ENCODE peak calls at places on chromosomes 3 and 15, in seven cellular contexts. One of them, this sample, is unnamed.

GRCh38 chr15:59687831-59688230 is 1.3 kb downstream of the BNIP2 start:
- DNase-seq in HuH-7: no peak
- DNase-seq in activated T-helper 1 cell treated with Interleukin-2 at 50 U/mL for 16 hours: no peak
- DNase-seq in neural progenitor cell: no peak
- DNase-seq in CD8-positive, alpha-beta memory T cell: peak
- DNase-seq in left cardiac atrium: no peak
- DNase-seq in RPMI8226: peak
- DNase-seq in this sample: no peak

GRCh38 chr3:123809597-123809996 is 74.5 kb downstream of the MYLK start:
- DNase-seq in HuH-7: no peak
- DNase-seq in activated T-helper 1 cell treated with Interleukin-2 at 50 U/mL for 16 hours: no peak
- DNase-seq in neural progenitor cell: no peak
- DNase-seq in CD8-positive, alpha-beta memory T cell: no peak
- DNase-seq in left cardiac atrium: no peak
- DNase-seq in RPMI8226: no peak
- DNase-seq in this sample: no peak

GRCh38 chr15:63111481-63111880 is 10.2 kb upstream of the LACTB start:
- DNase-seq in HuH-7: no peak
- DNase-seq in activated T-helper 1 cell treated with Interleukin-2 at 50 U/mL for 16 hours: no peak
- DNase-seq in neural progenitor cell: no peak
- DNase-seq in CD8-positive, alpha-beta memory T cell: no peak
- DNase-seq in left cardiac atrium: no peak
- DNase-seq in RPMI8226: no peak
- DNase-seq in this sample: no peak

GRCh38 chr3:107846282-107846852 is 244.5 kb downstream of the CD47 start:
- DNase-seq in HuH-7: peak
- DNase-seq in activated T-helper 1 cell treated with Interleukin-2 at 50 U/mL for 16 hours: no peak
- DNase-seq in neural progenitor cell: peak
- DNase-seq in CD8-positive, alpha-beta memory T cell: peak
- DNase-seq in left cardiac atrium: peak
- DNase-seq in RPMI8226: no peak
- DNase-seq in this sample: no peak

GRCh38 chr3:99896482-99896881 is 78.8 kb downstream of the CMSS1 start:
- DNase-seq in HuH-7: no peak
- DNase-seq in activated T-helper 1 cell treated with Interleukin-2 at 50 U/mL for 16 hours: no peak
- DNase-seq in neural progenitor cell: peak
- DNase-seq in CD8-positive, alpha-beta memory T cell: no peak
- DNase-seq in left cardiac atrium: no peak
- DNase-seq in RPMI8226: no peak
- DNase-seq in this sample: no peak

GRCh38 chr15:85667491-85668424 is 127.0 kb downstream of the KLHL25 start:
- DNase-seq in HuH-7: no peak
- DNase-seq in activated T-helper 1 cell treated with Interleukin-2 at 50 U/mL for 16 hours: peak
- DNase-seq in neural progenitor cell: no peak
- DNase-seq in CD8-positive, alpha-beta memory T cell: peak
- DNase-seq in left cardiac atrium: peak
- DNase-seq in RPMI8226: no peak
- DNase-seq in this sample: peak

GRCh38 chr3:183486472-183486871 is 58.1 kb upstream of the MCF2L2 start:
- DNase-seq in HuH-7: no peak
- DNase-seq in activated T-helper 1 cell treated with Interleukin-2 at 50 U/mL for 16 hours: no peak
- DNase-seq in neural progenitor cell: no peak
- DNase-seq in CD8-positive, alpha-beta memory T cell: no peak
- DNase-seq in left cardiac atrium: no peak
- DNase-seq in RPMI8226: peak
- DNase-seq in this sample: no peak

GRCh38 chr3:42188365-42188764 is 77.6 kb downstream of the CCK start:
- DNase-seq in HuH-7: no peak
- DNase-seq in activated T-helper 1 cell treated with Interleukin-2 at 50 U/mL for 16 hours: no peak
- DNase-seq in neural progenitor cell: no peak
- DNase-seq in CD8-positive, alpha-beta memory T cell: no peak
- DNase-seq in left cardiac atrium: no peak
- DNase-seq in RPMI8226: no peak
- DNase-seq in this sample: no peak

GRCh38 chr3:141854559-141854958 is 21.9 kb upstream of the ATP1B3 start:
- DNase-seq in HuH-7: no peak
- DNase-seq in activated T-helper 1 cell treated with Interleukin-2 at 50 U/mL for 16 hours: no peak
- DNase-seq in neural progenitor cell: no peak
- DNase-seq in CD8-positive, alpha-beta memory T cell: no peak
- DNase-seq in left cardiac atrium: no peak
- DNase-seq in RPMI8226: no peak
- DNase-seq in this sample: no peak

GRCh38 chr3:57731311-57731710 is 24.8 kb upstream of the SLMAP start:
- DNase-seq in HuH-7: no peak
- DNase-seq in activated T-helper 1 cell treated with Interleukin-2 at 50 U/mL for 16 hours: no peak
- DNase-seq in neural progenitor cell: no peak
- DNase-seq in CD8-positive, alpha-beta memory T cell: no peak
- DNase-seq in left cardiac atrium: no peak
- DNase-seq in RPMI8226: no peak
- DNase-seq in this sample: no peak

GRCh38 chr3:50194903-50195500 is 3.6 kb downstream of the GNAT1 start:
- DNase-seq in HuH-7: no peak
- DNase-seq in activated T-helper 1 cell treated with Interleukin-2 at 50 U/mL for 16 hours: no peak
- DNase-seq in neural progenitor cell: no peak
- DNase-seq in CD8-positive, alpha-beta memory T cell: no peak
- DNase-seq in left cardiac atrium: peak
- DNase-seq in RPMI8226: no peak
- DNase-seq in this sample: no peak

GRCh38 chr15:83720466-83720865 is 66.5 kb downstream of the ADAMTSL3 start:
- DNase-seq in HuH-7: no peak
- DNase-seq in activated T-helper 1 cell treated with Interleukin-2 at 50 U/mL for 16 hours: no peak
- DNase-seq in neural progenitor cell: no peak
- DNase-seq in CD8-positive, alpha-beta memory T cell: no peak
- DNase-seq in left cardiac atrium: no peak
- DNase-seq in RPMI8226: no peak
- DNase-seq in this sample: no peak

GRCh38 chr3:35946121-35946856 is 307.0 kb downstream of the ARPP21 start:
- DNase-seq in HuH-7: peak
- DNase-seq in activated T-helper 1 cell treated with Interleukin-2 at 50 U/mL for 16 hours: no peak
- DNase-seq in neural progenitor cell: peak
- DNase-seq in CD8-positive, alpha-beta memory T cell: no peak
- DNase-seq in left cardiac atrium: no peak
- DNase-seq in RPMI8226: peak
- DNase-seq in this sample: no peak

GRCh38 chr3:14158370-14158769 is 20.0 kb downstream of the XPC start:
- DNase-seq in HuH-7: no peak
- DNase-seq in activated T-helper 1 cell treated with Interleukin-2 at 50 U/mL for 16 hours: no peak
- DNase-seq in neural progenitor cell: no peak
- DNase-seq in CD8-positive, alpha-beta memory T cell: no peak
- DNase-seq in left cardiac atrium: no peak
- DNase-seq in RPMI8226: no peak
- DNase-seq in this sample: no peak

GRCh38 chr15:31335991-31336942 is 9.6 kb downstream of the KLF13 start:
- DNase-seq in HuH-7: no peak
- DNase-seq in activated T-helper 1 cell treated with Interleukin-2 at 50 U/mL for 16 hours: no peak
- DNase-seq in neural progenitor cell: no peak
- DNase-seq in CD8-positive, alpha-beta memory T cell: no peak
- DNase-seq in left cardiac atrium: no peak
- DNase-seq in RPMI8226: no peak
- DNase-seq in this sample: no peak

GRCh38 chr3:48427630-48427962 is 2.3 kb downstream of the PLXNB1 start:
- DNase-seq in HuH-7: no peak
- DNase-seq in activated T-helper 1 cell treated with Interleukin-2 at 50 U/mL for 16 hours: no peak
- DNase-seq in neural progenitor cell: no peak
- DNase-seq in CD8-positive, alpha-beta memory T cell: no peak
- DNase-seq in left cardiac atrium: no peak
- DNase-seq in RPMI8226: no peak
- DNase-seq in this sample: no peak

GRCh38 chr3:112448939-112449338 is 50.3 kb downstream of the BTLA start:
- DNase-seq in HuH-7: no peak
- DNase-seq in activated T-helper 1 cell treated with Interleukin-2 at 50 U/mL for 16 hours: no peak
- DNase-seq in neural progenitor cell: no peak
- DNase-seq in CD8-positive, alpha-beta memory T cell: no peak
- DNase-seq in left cardiac atrium: no peak
- DNase-seq in RPMI8226: no peak
- DNase-seq in this sample: no peak

This sample was measured in natural killer cell.